ENCODE peak calls at places on chromosome 9, in six cellular contexts. One of them, this sample, is unnamed.

GRCh38 chr9:131475956-131476776 is 26.6 kb upstream of the POMT1 start:
- DNase-seq in activated T-helper 1 cell treated with anti-CD3 and anti-CD28 coated beads, Interleukin-12 subunit alpha, Interleukin-12 subunit beta, Interleukin-2, Interleukin-4 antibody, amounts not matched to agents 30 ng/mL and 10 ng/mL and 1 ng/mL, durations not matched to agents 14 hours and 24 hours and 36 hours: no peak
- DNase-seq in M059J: no peak
- DNase-seq in left cardiac atrium: no peak
- DNase-seq in neural crest cell: no peak
- DNase-seq in sciatic nerve: no peak
- DNase-seq in this sample: no peak

GRCh38 chr9:123320814-123321213 is 35.2 kb upstream of the CRB2 start:
- DNase-seq in activated T-helper 1 cell treated with anti-CD3 and anti-CD28 coated beads, Interleukin-12 subunit alpha, Interleukin-12 subunit beta, Interleukin-2, Interleukin-4 antibody, amounts not matched to agents 30 ng/mL and 10 ng/mL and 1 ng/mL, durations not matched to agents 14 hours and 24 hours and 36 hours: no peak
- DNase-seq in M059J: no peak
- DNase-seq in left cardiac atrium: no peak
- DNase-seq in neural crest cell: no peak
- DNase-seq in sciatic nerve: no peak
- DNase-seq in this sample: no peak

GRCh38 chr9:81814794-81815464 is 113.3 kb upstream of the SPATA31D4 start:
- DNase-seq in activated T-helper 1 cell treated with anti-CD3 and anti-CD28 coated beads, Interleukin-12 subunit alpha, Interleukin-12 subunit beta, Interleukin-2, Interleukin-4 antibody, amounts not matched to agents 30 ng/mL and 10 ng/mL and 1 ng/mL, durations not matched to agents 14 hours and 24 hours and 36 hours: no peak
- DNase-seq in M059J: peak
- DNase-seq in left cardiac atrium: no peak
- DNase-seq in neural crest cell: no peak
- DNase-seq in sciatic nerve: no peak
- DNase-seq in this sample: no peak

GRCh38 chr9:131734165-131734610 is 5.7 kb downstream of the RAPGEF1 start:
- DNase-seq in activated T-helper 1 cell treated with anti-CD3 and anti-CD28 coated beads, Interleukin-12 subunit alpha, Interleukin-12 subunit beta, Interleukin-2, Interleukin-4 antibody, amounts not matched to agents 30 ng/mL and 10 ng/mL and 1 ng/mL, durations not matched to agents 14 hours and 24 hours and 36 hours: no peak
- DNase-seq in M059J: peak
- DNase-seq in left cardiac atrium: peak
- DNase-seq in neural crest cell: no peak
- DNase-seq in sciatic nerve: no peak
- DNase-seq in this sample: no peak

GRCh38 chr9:130985029-130985428 is 23.9 kb upstream of the LAMC3 start:
- DNase-seq in activated T-helper 1 cell treated with anti-CD3 and anti-CD28 coated beads, Interleukin-12 subunit alpha, Interleukin-12 subunit beta, Interleukin-2, Interleukin-4 antibody, amounts not matched to agents 30 ng/mL and 10 ng/mL and 1 ng/mL, durations not matched to agents 14 hours and 24 hours and 36 hours: no peak
- DNase-seq in M059J: no peak
- DNase-seq in left cardiac atrium: no peak
- DNase-seq in neural crest cell: no peak
- DNase-seq in sciatic nerve: no peak
- DNase-seq in this sample: no peak

GRCh38 chr9:123834218-123834906 is 95.6 kb downstream of the DENND1A start:
- DNase-seq in activated T-helper 1 cell treated with anti-CD3 and anti-CD28 coated beads, Interleukin-12 subunit alpha, Interleukin-12 subunit beta, Interleukin-2, Interleukin-4 antibody, amounts not matched to agents 30 ng/mL and 10 ng/mL and 1 ng/mL, durations not matched to agents 14 hours and 24 hours and 36 hours: no peak
- DNase-seq in M059J: peak
- DNase-seq in left cardiac atrium: no peak
- DNase-seq in neural crest cell: no peak
- DNase-seq in sciatic nerve: no peak
- DNase-seq in this sample: no peak

GRCh38 chr9:71612889-71613288 is 155.4 kb downstream of the CEMIP2 start:
- DNase-seq in activated T-helper 1 cell treated with anti-CD3 and anti-CD28 coated beads, Interleukin-12 subunit alpha, Interleukin-12 subunit beta, Interleukin-2, Interleukin-4 antibody, amounts not matched to agents 30 ng/mL and 10 ng/mL and 1 ng/mL, durations not matched to agents 14 hours and 24 hours and 36 hours: no peak
- DNase-seq in M059J: no peak
- DNase-seq in left cardiac atrium: no peak
- DNase-seq in neural crest cell: no peak
- DNase-seq in sciatic nerve: no peak
- DNase-seq in this sample: no peak

GRCh38 chr9:94922098-94922607 is 195.7 kb downstream of the AOPEP start:
- DNase-seq in activated T-helper 1 cell treated with anti-CD3 and anti-CD28 coated beads, Interleukin-12 subunit alpha, Interleukin-12 subunit beta, Interleukin-2, Interleukin-4 antibody, amounts not matched to agents 30 ng/mL and 10 ng/mL and 1 ng/mL, durations not matched to agents 14 hours and 24 hours and 36 hours: no peak
- DNase-seq in M059J: peak
- DNase-seq in left cardiac atrium: peak
- DNase-seq in neural crest cell: no peak
- DNase-seq in sciatic nerve: peak
- DNase-seq in this sample: no peak

GRCh38 chr9:136171009-136171800 is 33.7 kb downstream of the LHX3 start:
- DNase-seq in activated T-helper 1 cell treated with anti-CD3 and anti-CD28 coated beads, Interleukin-12 subunit alpha, Interleukin-12 subunit beta, Interleukin-2, Interleukin-4 antibody, amounts not matched to agents 30 ng/mL and 10 ng/mL and 1 ng/mL, durations not matched to agents 14 hours and 24 hours and 36 hours: no peak
- DNase-seq in M059J: no peak
- DNase-seq in left cardiac atrium: no peak
- DNase-seq in neural crest cell: no peak
- DNase-seq in sciatic nerve: no peak
- DNase-seq in this sample: peak

GRCh38 chr9:85876628-85877027 is 64.3 kb upstream of the NAA35 start:
- DNase-seq in activated T-helper 1 cell treated with anti-CD3 and anti-CD28 coated beads, Interleukin-12 subunit alpha, Interleukin-12 subunit beta, Interleukin-2, Interleukin-4 antibody, amounts not matched to agents 30 ng/mL and 10 ng/mL and 1 ng/mL, durations not matched to agents 14 hours and 24 hours and 36 hours: no peak
- DNase-seq in M059J: no peak
- DNase-seq in left cardiac atrium: no peak
- DNase-seq in neural crest cell: no peak
- DNase-seq in sciatic nerve: no peak
- DNase-seq in this sample: no peak

GRCh38 chr9:7387844-7388243 is 411.7 kb downstream of the DMAC1 start:
- DNase-seq in activated T-helper 1 cell treated with anti-CD3 and anti-CD28 coated beads, Interleukin-12 subunit alpha, Interleukin-12 subunit beta, Interleukin-2, Interleukin-4 antibody, amounts not matched to agents 30 ng/mL and 10 ng/mL and 1 ng/mL, durations not matched to agents 14 hours and 24 hours and 36 hours: no peak
- DNase-seq in M059J: no peak
- DNase-seq in left cardiac atrium: no peak
- DNase-seq in neural crest cell: no peak
- DNase-seq in sciatic nerve: no peak
- DNase-seq in this sample: no peak

GRCh38 chr9:76537150-76537646 is 78.2 kb downstream of the GCNT1 start:
- DNase-seq in activated T-helper 1 cell treated with anti-CD3 and anti-CD28 coated beads, Interleukin-12 subunit alpha, Interleukin-12 subunit beta, Interleukin-2, Interleukin-4 antibody, amounts not matched to agents 30 ng/mL and 10 ng/mL and 1 ng/mL, durations not matched to agents 14 hours and 24 hours and 36 hours: no peak
- DNase-seq in M059J: peak
- DNase-seq in left cardiac atrium: peak
- DNase-seq in neural crest cell: no peak
- DNase-seq in sciatic nerve: peak
- DNase-seq in this sample: no peak

GRCh38 chr9:131889437-131890244 is 149.8 kb upstream of the RAPGEF1 start:
- DNase-seq in activated T-helper 1 cell treated with anti-CD3 and anti-CD28 coated beads, Interleukin-12 subunit alpha, Interleukin-12 subunit beta, Interleukin-2, Interleukin-4 antibody, amounts not matched to agents 30 ng/mL and 10 ng/mL and 1 ng/mL, durations not matched to agents 14 hours and 24 hours and 36 hours: no peak
- DNase-seq in M059J: no peak
- DNase-seq in left cardiac atrium: peak
- DNase-seq in neural crest cell: no peak
- DNase-seq in sciatic nerve: no peak
- DNase-seq in this sample: no peak

GRCh38 chr9:125486109-125486508 is 220.9 kb downstream of the MAPKAP1 start:
- DNase-seq in activated T-helper 1 cell treated with anti-CD3 and anti-CD28 coated beads, Interleukin-12 subunit alpha, Interleukin-12 subunit beta, Interleukin-2, Interleukin-4 antibody, amounts not matched to agents 30 ng/mL and 10 ng/mL and 1 ng/mL, durations not matched to agents 14 hours and 24 hours and 36 hours: no peak
- DNase-seq in M059J: no peak
- DNase-seq in left cardiac atrium: no peak
- DNase-seq in neural crest cell: no peak
- DNase-seq in sciatic nerve: no peak
- DNase-seq in this sample: no peak

GRCh38 chr9:73152445-73152844 is 780 bp downstream of the ANXA1 start:
- DNase-seq in activated T-helper 1 cell treated with anti-CD3 and anti-CD28 coated beads, Interleukin-12 subunit alpha, Interleukin-12 subunit beta, Interleukin-2, Interleukin-4 antibody, amounts not matched to agents 30 ng/mL and 10 ng/mL and 1 ng/mL, durations not matched to agents 14 hours and 24 hours and 36 hours: no peak
- DNase-seq in M059J: peak
- DNase-seq in left cardiac atrium: no peak
- DNase-seq in neural crest cell: no peak
- DNase-seq in sciatic nerve: no peak
- DNase-seq in this sample: no peak

GRCh38 chr9:74056023-74056422 is 441.1 kb upstream of the RORB start:
- DNase-seq in activated T-helper 1 cell treated with anti-CD3 and anti-CD28 coated beads, Interleukin-12 subunit alpha, Interleukin-12 subunit beta, Interleukin-2, Interleukin-4 antibody, amounts not matched to agents 30 ng/mL and 10 ng/mL and 1 ng/mL, durations not matched to agents 14 hours and 24 hours and 36 hours: no peak
- DNase-seq in M059J: no peak
- DNase-seq in left cardiac atrium: no peak
- DNase-seq in neural crest cell: no peak
- DNase-seq in sciatic nerve: no peak
- DNase-seq in this sample: no peak

GRCh38 chr9:76766126-76766525 is 1.9 kb downstream of the PCA3 start:
- DNase-seq in activated T-helper 1 cell treated with anti-CD3 and anti-CD28 coated beads, Interleukin-12 subunit alpha, Interleukin-12 subunit beta, Interleukin-2, Interleukin-4 antibody, amounts not matched to agents 30 ng/mL and 10 ng/mL and 1 ng/mL, durations not matched to agents 14 hours and 24 hours and 36 hours: no peak
- DNase-seq in M059J: no peak
- DNase-seq in left cardiac atrium: no peak
- DNase-seq in neural crest cell: no peak
- DNase-seq in sciatic nerve: no peak
- DNase-seq in this sample: no peak

GRCh38 chr9:86925686-86926085 is 21.6 kb downstream of the GAS1 start:
- DNase-seq in activated T-helper 1 cell treated with anti-CD3 and anti-CD28 coated beads, Interleukin-12 subunit alpha, Interleukin-12 subunit beta, Interleukin-2, Interleukin-4 antibody, amounts not matched to agents 30 ng/mL and 10 ng/mL and 1 ng/mL, durations not matched to agents 14 hours and 24 hours and 36 hours: no peak
- DNase-seq in M059J: peak
- DNase-seq in left cardiac atrium: no peak
- DNase-seq in neural crest cell: no peak
- DNase-seq in sciatic nerve: no peak
- DNase-seq in this sample: no peak

GRCh38 chr9:14180077-14180941 is 133.6 kb downstream of the NFIB start:
- DNase-seq in activated T-helper 1 cell treated with anti-CD3 and anti-CD28 coated beads, Interleukin-12 subunit alpha, Interleukin-12 subunit beta, Interleukin-2, Interleukin-4 antibody, amounts not matched to agents 30 ng/mL and 10 ng/mL and 1 ng/mL, durations not matched to agents 14 hours and 24 hours and 36 hours: no peak
- DNase-seq in M059J: no peak
- DNase-seq in left cardiac atrium: peak
- DNase-seq in neural crest cell: no peak
- DNase-seq in sciatic nerve: peak
- DNase-seq in this sample: no peak

GRCh38 chr9:69174645-69175487 is 789 bp downstream of the TJP2 start:
- DNase-seq in activated T-helper 1 cell treated with anti-CD3 and anti-CD28 coated beads, Interleukin-12 subunit alpha, Interleukin-12 subunit beta, Interleukin-2, Interleukin-4 antibody, amounts not matched to agents 30 ng/mL and 10 ng/mL and 1 ng/mL, durations not matched to agents 14 hours and 24 hours and 36 hours: peak
- DNase-seq in M059J: peak
- DNase-seq in left cardiac atrium: peak
- DNase-seq in neural crest cell: no peak
- DNase-seq in sciatic nerve: peak
- DNase-seq in this sample: peak

GRCh38 chr9:5587024-5587423 is 41.9 kb upstream of the RIC1 start:
- DNase-seq in activated T-helper 1 cell treated with anti-CD3 and anti-CD28 coated beads, Interleukin-12 subunit alpha, Interleukin-12 subunit beta, Interleukin-2, Interleukin-4 antibody, amounts not matched to agents 30 ng/mL and 10 ng/mL and 1 ng/mL, durations not matched to agents 14 hours and 24 hours and 36 hours: peak
- DNase-seq in M059J: peak
- DNase-seq in left cardiac atrium: no peak
- DNase-seq in neural crest cell: no peak
- DNase-seq in sciatic nerve: no peak
- DNase-seq in this sample: no peak

GRCh38 chr9:118482311-118482710 is 778.1 kb downstream of the TLR4 start:
- DNase-seq in activated T-helper 1 cell treated with anti-CD3 and anti-CD28 coated beads, Interleukin-12 subunit alpha, Interleukin-12 subunit beta, Interleukin-2, Interleukin-4 antibody, amounts not matched to agents 30 ng/mL and 10 ng/mL and 1 ng/mL, durations not matched to agents 14 hours and 24 hours and 36 hours: no peak
- DNase-seq in M059J: no peak
- DNase-seq in left cardiac atrium: no peak
- DNase-seq in neural crest cell: no peak
- DNase-seq in sciatic nerve: no peak
- DNase-seq in this sample: no peak

GRCh38 chr9:130847306-130848217 is 12.5 kb downstream of the ABL1 start:
- DNase-seq in activated T-helper 1 cell treated with anti-CD3 and anti-CD28 coated beads, Interleukin-12 subunit alpha, Interleukin-12 subunit beta, Interleukin-2, Interleukin-4 antibody, amounts not matched to agents 30 ng/mL and 10 ng/mL and 1 ng/mL, durations not matched to agents 14 hours and 24 hours and 36 hours: no peak
- DNase-seq in M059J: peak
- DNase-seq in left cardiac atrium: peak
- DNase-seq in neural crest cell: no peak
- DNase-seq in sciatic nerve: peak
- DNase-seq in this sample: no peak

GRCh38 chr9:70874451-70874850 is 247.0 kb downstream of the TRPM3 start:
- DNase-seq in activated T-helper 1 cell treated with anti-CD3 and anti-CD28 coated beads, Interleukin-12 subunit alpha, Interleukin-12 subunit beta, Interleukin-2, Interleukin-4 antibody, amounts not matched to agents 30 ng/mL and 10 ng/mL and 1 ng/mL, durations not matched to agents 14 hours and 24 hours and 36 hours: no peak
- DNase-seq in M059J: no peak
- DNase-seq in left cardiac atrium: no peak
- DNase-seq in neural crest cell: no peak
- DNase-seq in sciatic nerve: no peak
- DNase-seq in this sample: no peak